ENCODE peak calls at places on chromosomes 11 and 22, in six cellular contexts. One of them, this sample, is unnamed.

GRCh38 chr11:117693344-117693743 is 103.7 kb downstream of the DSCAML1 start:
- DNase-seq in T-helper 2 cell: no peak
- DNase-seq in GM12864: no peak
- DNase-seq in NCI-H2029: no peak
- DNase-seq in type B pancreatic cell: no peak
- DNase-seq in left ventricle myocardium inferior: no peak
- DNase-seq in this sample: no peak

GRCh38 chr11:32391965-32392553 is 43.3 kb downstream of the WT1 start:
- DNase-seq in T-helper 2 cell: no peak
- DNase-seq in GM12864: no peak
- DNase-seq in NCI-H2029: no peak
- DNase-seq in type B pancreatic cell: no peak
- DNase-seq in left ventricle myocardium inferior: no peak
- DNase-seq in this sample: peak; percentile 82

GRCh38 chr22:31230871-31231621 is 18.9 kb downstream of the LIMK2 start:
- DNase-seq in T-helper 2 cell: peak; percentile 73
- DNase-seq in GM12864: no peak
- DNase-seq in NCI-H2029: peak; percentile 30
- DNase-seq in type B pancreatic cell: no peak
- DNase-seq in left ventricle myocardium inferior: no peak
- DNase-seq in this sample: peak; percentile 78

GRCh38 chr11:121895919-121896318 is 220.1 kb downstream of the BLID start:
- DNase-seq in T-helper 2 cell: no peak
- DNase-seq in GM12864: no peak
- DNase-seq in NCI-H2029: no peak
- DNase-seq in type B pancreatic cell: no peak
- DNase-seq in left ventricle myocardium inferior: no peak
- DNase-seq in this sample: peak; percentile 44

GRCh38 chr11:61195710-61196109 is 7.6 kb upstream of the PGA3 start:
- DNase-seq in T-helper 2 cell: no peak
- DNase-seq in GM12864: no peak
- DNase-seq in NCI-H2029: no peak
- DNase-seq in type B pancreatic cell: no peak
- DNase-seq in left ventricle myocardium inferior: no peak
- DNase-seq in this sample: no peak

GRCh38 chr22:49667236-49667635 is 160.4 kb downstream of the BRD1 start:
- DNase-seq in T-helper 2 cell: no peak
- DNase-seq in GM12864: no peak
- DNase-seq in NCI-H2029: no peak
- DNase-seq in type B pancreatic cell: peak; percentile 64
- DNase-seq in left ventricle myocardium inferior: peak; percentile 52
- DNase-seq in this sample: no peak

GRCh38 chr22:46574993-46575914 is 37.8 kb upstream of the CELSR1 start:
- DNase-seq in T-helper 2 cell: no peak
- DNase-seq in GM12864: no peak
- DNase-seq in NCI-H2029: peak; percentile 48
- DNase-seq in type B pancreatic cell: no peak
- DNase-seq in left ventricle myocardium inferior: peak; percentile 56
- DNase-seq in this sample: no peak

GRCh38 chr11:114366331-114367243 is 33.7 kb downstream of the C11orf71 start:
- DNase-seq in T-helper 2 cell: no peak
- DNase-seq in GM12864: no peak
- DNase-seq in NCI-H2029: no peak
- DNase-seq in type B pancreatic cell: no peak
- DNase-seq in left ventricle myocardium inferior: no peak
- DNase-seq in this sample: peak; percentile 63

GRCh38 chr22:38609371-38609770 is 39.4 kb upstream of the DMC1 start:
- DNase-seq in T-helper 2 cell: no peak
- DNase-seq in GM12864: no peak
- DNase-seq in NCI-H2029: no peak
- DNase-seq in type B pancreatic cell: no peak
- DNase-seq in left ventricle myocardium inferior: no peak
- DNase-seq in this sample: no peak

GRCh38 chr11:95767498-95767897 is 22.1 kb downstream of the FAM76B start:
- DNase-seq in T-helper 2 cell: no peak
- DNase-seq in GM12864: no peak
- DNase-seq in NCI-H2029: no peak
- DNase-seq in type B pancreatic cell: no peak
- DNase-seq in left ventricle myocardium inferior: no peak
- DNase-seq in this sample: peak; percentile 82

GRCh38 chr11:106457727-106458126 is 380.3 kb downstream of the AASDHPPT start:
- DNase-seq in T-helper 2 cell: no peak
- DNase-seq in GM12864: no peak
- DNase-seq in NCI-H2029: no peak
- DNase-seq in type B pancreatic cell: no peak
- DNase-seq in left ventricle myocardium inferior: no peak
- DNase-seq in this sample: peak; percentile 85

GRCh38 chr11:88434333-88434976 is 96.9 kb upstream of the CTSC start:
- DNase-seq in T-helper 2 cell: peak; percentile 62
- DNase-seq in GM12864: no peak
- DNase-seq in NCI-H2029: no peak
- DNase-seq in type B pancreatic cell: no peak
- DNase-seq in left ventricle myocardium inferior: no peak
- DNase-seq in this sample: no peak

This sample was measured in fibroblast of lung.